ENCODE peak calls at places on chromosome 6, in seven cellular contexts. One of them, this sample, is unnamed.

GRCh38 chr6:123001540-123001939 is 5.5 kb downstream of the CLVS2 start:
- DNase-seq in epithelial cell of esophagus: no peak
- DNase-seq in SJSA1: no peak
- DNase-seq in D721Med: no peak
- DNase-seq in HEK293T: no peak
- DNase-seq in OCI-M1: no peak
- DNase-seq in T-helper 1 cell: no peak
- DNase-seq in this sample: no peak

GRCh38 chr6:40539853-40540252 is 47.3 kb downstream of the LRFN2 start:
- DNase-seq in epithelial cell of esophagus: no peak
- DNase-seq in SJSA1: no peak
- DNase-seq in D721Med: no peak
- DNase-seq in HEK293T: no peak
- DNase-seq in OCI-M1: no peak
- DNase-seq in T-helper 1 cell: no peak
- DNase-seq in this sample: no peak

GRCh38 chr6:9397981-9398559 is 962.7 kb upstream of the SLC35B3 start:
- DNase-seq in epithelial cell of esophagus: peak
- DNase-seq in SJSA1: no peak
- DNase-seq in D721Med: no peak
- DNase-seq in HEK293T: no peak
- DNase-seq in OCI-M1: no peak
- DNase-seq in T-helper 1 cell: no peak
- DNase-seq in this sample: no peak

GRCh38 chr6:163943647-163944395 is 529.3 kb downstream of the QKI start:
- DNase-seq in epithelial cell of esophagus: peak
- DNase-seq in SJSA1: peak
- DNase-seq in D721Med: no peak
- DNase-seq in HEK293T: no peak
- DNase-seq in OCI-M1: no peak
- DNase-seq in T-helper 1 cell: no peak
- DNase-seq in this sample: no peak

GRCh38 chr6:40733290-40733689 is 146.1 kb upstream of the LRFN2 start:
- DNase-seq in epithelial cell of esophagus: no peak
- DNase-seq in SJSA1: no peak
- DNase-seq in D721Med: no peak
- DNase-seq in HEK293T: no peak
- DNase-seq in OCI-M1: no peak
- DNase-seq in T-helper 1 cell: no peak
- DNase-seq in this sample: no peak

GRCh38 chr6:100344321-100344720 is 120.4 kb downstream of the SIM1 start:
- DNase-seq in epithelial cell of esophagus: no peak
- DNase-seq in SJSA1: no peak
- DNase-seq in D721Med: no peak
- DNase-seq in HEK293T: no peak
- DNase-seq in OCI-M1: peak
- DNase-seq in T-helper 1 cell: no peak
- DNase-seq in this sample: no peak

GRCh38 chr6:88725111-88725711 is 238.2 kb downstream of the RNGTT start:
- DNase-seq in epithelial cell of esophagus: no peak
- DNase-seq in SJSA1: peak
- DNase-seq in D721Med: no peak
- DNase-seq in HEK293T: peak
- DNase-seq in OCI-M1: no peak
- DNase-seq in T-helper 1 cell: no peak
- DNase-seq in this sample: no peak

GRCh38 chr6:139881251-139881650 is 506.8 kb upstream of the CITED2 start:
- DNase-seq in epithelial cell of esophagus: no peak
- DNase-seq in SJSA1: no peak
- DNase-seq in D721Med: no peak
- DNase-seq in HEK293T: no peak
- DNase-seq in OCI-M1: no peak
- DNase-seq in T-helper 1 cell: no peak
- DNase-seq in this sample: no peak

This sample was measured in T-helper 22 cell.